ENCODE peak calls at places on chromosomes 7 and 10, in seven cellular contexts. X is adipocyte, S is lung, Y is A673, F is HCT116, I is AG04450, R is tibial nerve. P is an unnamed sample. For H3K27me3, the result is how much of the 10 kb centered on the place peaks cover.

GRCh38 chr7:28356619-28357018 is 55.7 kb upstream of the CREB5 start:
- DNase-seq in S (no peak), X (no peak), I (no peak), F (no peak), Y (no peak), R (no peak), P (no peak)

GRCh38 chr10:21494221-21495001 is 31.1 kb downstream of the SKIDA1 start:
- DNase-seq in X (peak), R (no peak), I (no peak), S (no peak), Y (peak), F (no peak), P (peak)

GRCh38 chr7:113835367-113835766 is 83.4 kb downstream of the PPP1R3A start:
- DNase-seq in I (no peak), X (no peak), S (no peak), R (no peak), F (no peak), Y (no peak), P (no peak)

GRCh38 chr10:34761443-34761842 is 53.7 kb downstream of the PARD3 start:
- DNase-seq in F (no peak), S (no peak), X (no peak), I (no peak), Y (no peak), R (no peak), P (no peak)

GRCh38 chr10:102628451-102628911 is 15.8 kb upstream of the TRIM8 start:
- DNase-seq in X (peak), Y (no peak), I (no peak), R (no peak), F (no peak), S (no peak), P (peak)

GRCh38 chr10:132904169-132904813 is 38.1 kb downstream of the CFAP46 start:
- DNase-seq in I (no peak), F (peak), Y (peak), X (peak), R (no peak), S (no peak), P (peak)

GRCh38 chr7:985915-986741 is 3.1 kb downstream of the CYP2W1 start:
- DNase-seq in R (no peak), Y (no peak), X (no peak), F (no peak), S (no peak), I (no peak), P (no peak)

GRCh38 chr10:99834410-99834809 is 52.0 kb downstream of the ABCC2 start:
- DNase-seq in S (no peak), I (no peak), F (peak), R (no peak), X (peak), Y (no peak), P (no peak)

GRCh38 chr7:151408839-151409554 is 841 bp downstream of the WDR86 start:
- DNase-seq in S (no peak), Y (no peak), X (no peak), I (no peak), R (peak), F (no peak), P (peak)

GRCh38 chr10:91800192-91800591 is 2.0 kb downstream of the TNKS2 start:
- DNase-seq in S (no peak), X (no peak), I (no peak), R (no peak), Y (no peak), F (no peak), P (no peak)

GRCh38 chr10:12350167-12350872 is 973 bp downstream of the CAMK1D start:
- DNase-seq in F (no peak), X (peak), S (peak), Y (peak), I (no peak), R (no peak), P (peak)

GRCh38 chr7:151346180-151346769 is 4.7 kb downstream of the NUB1 start:
- DNase-seq in I (no peak), X (no peak), S (no peak), R (no peak), Y (no peak), F (no peak), P (no peak)

GRCh38 chr10:31467791-31468535 is 148.9 kb downstream of the ZEB1 start:
- DNase-seq in Y (no peak), R (no peak), X (no peak), S (no peak), F (peak), I (no peak), P (peak)

GRCh38 chr7:152986369-152986768 is 226.8 kb downstream of the ACTR3B start:
- DNase-seq in I (no peak), F (no peak), X (no peak), R (no peak), S (no peak), Y (no peak), P (no peak)

GRCh38 chr10:88901610-88902327 is 21.7 kb downstream of the STAMBPL1 start:
- DNase-seq in X (no peak), F (no peak), I (no peak), S (no peak), R (no peak), Y (no peak), P (no peak)

GRCh38 chr10:76403876-76404275 is 972.5 kb downstream of the LRMDA start:
- DNase-seq in R (no peak), Y (no peak), S (peak), F (no peak), X (peak), I (no peak), P (no peak)

GRCh38 chr10:29344073-29344820 is 55.4 kb downstream of the LYZL1 start:
- DNase-seq in R (peak), I (no peak), F (no peak), Y (peak), S (no peak), X (peak), P (peak)

GRCh38 chr7:99265848-99266247 is 6.8 kb upstream of the MYH16 start:
- DNase-seq in X (no peak), I (no peak), R (no peak), Y (no peak), F (no peak), S (no peak), P (no peak)

GRCh38 chr7:11552676-11553075 is 279.3 kb downstream of the THSD7A start:
- DNase-seq in X (no peak), Y (peak), R (no peak), F (no peak), S (no peak), I (no peak), P (no peak)

GRCh38 chr10:19915816-19916215 is 99.6 kb downstream of the PLXDC2 start:
- DNase-seq in S (no peak), X (no peak), R (no peak), F (no peak), I (no peak), Y (no peak), P (no peak)

GRCh38 chr10:114471906-114472873 is 67.9 kb upstream of the AFAP1L2 start:
- DNase-seq in I (no peak), S (no peak), F (no peak), Y (no peak), R (no peak), X (no peak), P (peak)

GRCh38 chr10:88743999-88744398 is 15.8 kb upstream of the LIPN start:
- DNase-seq in Y (no peak), X (no peak), I (no peak), R (no peak), F (no peak), S (no peak), P (no peak)

GRCh38 chr7:102914585-102914984 is 1.8 kb downstream of the LRRC17 start:
- DNase-seq in Y (peak), X (no peak), I (peak), F (no peak), S (no peak), R (peak), P (peak)

GRCh38 chr10:76112826-76113150 is 681.4 kb downstream of the LRMDA start:
- DNase-seq in Y (no peak), F (no peak), S (no peak), X (peak), R (no peak), I (no peak), P (no peak)

GRCh38 chr10:88289342-88289741 is 293.8 kb downstream of the RNLS start:
- DNase-seq in X (peak), R (no peak), I (no peak), F (no peak), Y (no peak), S (no peak), P (no peak)

GRCh38 chr7:45178241-45179225 is 20.9 kb downstream of the RAMP3 start:
- DNase-seq in I (no peak), R (no peak), Y (no peak), X (no peak), F (peak), S (no peak), P (peak)

GRCh38 chr7:158039270-158039669 is 548.4 kb downstream of the PTPRN2 start:
- DNase-seq in F (no peak), X (no peak), R (no peak), S (no peak), I (no peak), Y (no peak), P (no peak)

GRCh38 chr7:158903897-158904541 is 47.7 kb downstream of the DYNC2I1 start:
- DNase-seq in S (no peak), Y (no peak), I (no peak), R (no peak), F (no peak), X (no peak), P (no peak)

GRCh38 chr7:36192050-36192824 is 39.2 kb downstream of the EEPD1 start:
- DNase-seq in X (peak), Y (no peak), F (no peak), S (no peak), R (no peak), I (peak), P (no peak)

GRCh38 chr10:106566871-106567270 is 597.6 kb downstream of the SORCS1 start:
- DNase-seq in S (no peak), I (no peak), F (no peak), Y (peak), X (no peak), R (no peak), P (no peak)

DNA sequence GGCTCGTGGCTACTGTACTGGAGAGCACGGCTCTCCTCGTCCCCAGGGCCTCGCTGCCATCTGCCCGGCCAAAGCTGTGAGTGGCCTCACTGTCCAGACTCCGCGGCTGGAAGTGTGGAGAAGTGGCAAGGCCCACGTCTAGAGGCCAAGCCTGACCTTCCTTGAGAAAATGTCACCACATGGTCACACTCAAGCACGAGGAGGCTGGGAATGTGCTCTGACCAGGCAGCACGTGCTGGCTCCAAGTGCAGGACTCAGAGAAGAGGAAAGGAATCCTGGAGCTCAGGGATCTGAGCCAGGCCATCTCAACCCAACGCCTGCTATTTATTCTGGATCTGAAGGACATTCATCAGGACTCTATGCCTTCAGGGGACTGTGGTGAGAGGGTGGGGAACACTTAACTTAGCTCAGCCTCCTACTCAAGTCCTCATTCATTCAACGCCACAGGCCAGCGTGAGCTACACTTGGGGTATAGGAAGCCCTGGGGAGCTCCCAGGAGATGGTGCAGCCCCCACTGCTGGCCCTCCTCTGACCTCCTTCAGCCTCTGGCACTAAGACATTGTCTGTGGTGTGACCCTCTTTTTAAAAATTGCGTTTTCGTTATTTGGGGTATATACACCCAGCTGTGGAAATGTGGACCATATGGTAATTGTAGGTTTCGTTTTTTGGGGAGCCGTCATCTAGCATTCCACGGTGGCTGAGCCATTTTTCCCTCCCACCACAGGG is 29.0 kb downstream of the EN2 start:
- DNase-seq in R (no peak), S (no peak), I (no peak), Y (no peak), F (no peak), X (no peak), P (no peak)
- H3K27me3 ChIP-seq in R (under half), S (under half), I (under half), Y (under half), F (under half), X (half or more), P (under half)

GRCh38 chr7:129746857-129747529 is 135.5 kb downstream of the NRF1 start:
- DNase-seq in I (no peak), F (no peak), S (no peak), Y (no peak), R (no peak), X (no peak), P (no peak)
- H3K27me3 ChIP-seq in I (under half), F (under half), S (under half), Y (under half), R (under half), X (under half), P (under half)

GRCh38 chr10:47040681-47041080 is 129.5 kb downstream of the PTPN20 start:
- DNase-seq in I (no peak), X (no peak), R (no peak), F (no peak), Y (no peak), S (no peak), P (no peak)
- H3K27me3 ChIP-seq in I (under half), X (under half), R (under half), F (under half), Y (under half), S (under half), P (under half)

DNA sequence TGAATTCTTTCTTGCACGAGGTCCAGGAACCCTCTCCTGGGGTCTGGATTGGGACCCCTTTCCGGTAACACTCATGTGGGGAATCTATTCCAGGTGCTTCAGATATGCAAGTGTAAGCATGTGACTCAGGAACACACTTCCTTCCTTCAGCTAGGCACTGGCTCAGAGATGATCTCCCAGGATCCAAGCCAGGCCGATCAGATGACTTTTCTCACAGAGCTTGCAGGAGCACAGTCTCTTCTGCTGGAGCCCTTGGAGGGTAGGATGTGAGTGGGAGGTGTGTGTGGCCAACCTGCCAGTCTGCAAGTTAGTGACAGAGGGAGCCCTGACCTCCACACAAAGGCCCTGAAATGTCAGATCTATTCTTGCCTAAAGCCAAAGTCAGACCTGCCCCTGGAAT is 108.3 kb downstream of the CPXM2 start:
- DNase-seq in I (no peak), S (no peak), F (no peak), Y (no peak), X (no peak), R (no peak), P (no peak)
- H3K27me3 ChIP-seq in I (under half), S (under half), F (half or more), Y (half or more), X (under half), R (under half), P (under half)

GRCh38 chr10:117540640-117541404 is 1.7 kb upstream of the EMX2 start:
- DNase-seq in Y (no peak), I (no peak), F (no peak), S (no peak), R (no peak), X (no peak), P (no peak)

GRCh38 chr10:117542706-117543244 is at the start of gene EMX2:
- DNase-seq in R (no peak), S (no peak), F (no peak), Y (no peak), I (no peak), X (no peak), P (no peak)

GRCh38 chr10:117543245-117543998 is 876 bp downstream of the EMX2 start:
- DNase-seq in S (no peak), I (no peak), R (no peak), X (no peak), F (no peak), Y (peak), P (peak)

GRCh38 chr10:117541405-117541908 is 1.1 kb upstream of the EMX2 start:
- DNase-seq in I (no peak), F (no peak), S (no peak), X (no peak), Y (peak), R (no peak), P (peak)

DNA sequence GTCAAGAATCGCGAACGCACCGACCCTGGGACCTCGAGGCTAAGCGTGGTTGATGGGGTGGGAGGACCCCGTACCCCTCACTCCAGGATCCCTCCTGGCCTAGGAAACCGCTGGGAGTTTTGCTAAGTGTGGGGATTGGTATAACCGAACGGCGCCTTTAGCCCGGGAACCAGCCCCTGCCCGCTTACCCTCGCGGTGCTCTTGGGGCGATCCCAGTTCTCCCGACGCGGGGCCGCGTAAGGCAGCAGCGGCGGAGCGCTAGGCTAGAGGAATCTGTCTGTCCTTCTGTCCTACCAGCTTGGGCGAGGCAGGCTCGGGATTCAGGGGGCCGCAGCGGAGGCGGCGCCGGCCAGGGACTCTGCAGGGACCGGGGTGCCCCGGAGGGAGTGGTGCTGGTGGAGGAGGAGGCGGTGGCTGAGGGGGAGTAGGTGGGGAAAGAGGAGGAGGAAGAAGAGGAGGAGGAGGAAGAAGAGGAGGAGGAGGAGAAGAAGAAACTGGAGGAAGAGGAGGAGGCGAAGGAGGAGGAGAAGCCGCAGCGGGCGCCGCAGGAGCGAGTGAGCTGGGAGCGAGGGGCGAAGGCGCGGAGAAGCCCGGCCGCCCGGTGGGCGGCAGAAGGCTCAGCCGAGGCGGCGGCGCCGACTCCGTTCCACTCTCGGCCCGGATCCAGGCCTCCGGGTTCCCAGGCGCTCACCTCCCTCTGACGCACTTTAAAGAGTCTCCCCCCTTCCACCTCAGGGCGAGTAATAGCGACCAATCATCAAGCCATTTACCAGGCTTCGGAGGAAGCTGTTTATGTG is 439 bp upstream of the EMX2 start:
- DNase-seq in S (no peak), X (peak), F (no peak), R (no peak), I (no peak), Y (peak), P (peak)
- H3K27me3 ChIP-seq in S (under half), X (under half), F (under half), R (half or more), I (half or more), Y (half or more), P (half or more)

GRCh38 chr7:32066441-32066840 is 3.8 kb downstream of the PDE1C start:
- DNase-seq in S (no peak), I (no peak), R (no peak), X (no peak), F (no peak), Y (no peak), P (no peak)
- H3K27me3 ChIP-seq in S (under half), I (under half), R (under half), X (under half), F (under half), Y (half or more), P (half or more)

DNA sequence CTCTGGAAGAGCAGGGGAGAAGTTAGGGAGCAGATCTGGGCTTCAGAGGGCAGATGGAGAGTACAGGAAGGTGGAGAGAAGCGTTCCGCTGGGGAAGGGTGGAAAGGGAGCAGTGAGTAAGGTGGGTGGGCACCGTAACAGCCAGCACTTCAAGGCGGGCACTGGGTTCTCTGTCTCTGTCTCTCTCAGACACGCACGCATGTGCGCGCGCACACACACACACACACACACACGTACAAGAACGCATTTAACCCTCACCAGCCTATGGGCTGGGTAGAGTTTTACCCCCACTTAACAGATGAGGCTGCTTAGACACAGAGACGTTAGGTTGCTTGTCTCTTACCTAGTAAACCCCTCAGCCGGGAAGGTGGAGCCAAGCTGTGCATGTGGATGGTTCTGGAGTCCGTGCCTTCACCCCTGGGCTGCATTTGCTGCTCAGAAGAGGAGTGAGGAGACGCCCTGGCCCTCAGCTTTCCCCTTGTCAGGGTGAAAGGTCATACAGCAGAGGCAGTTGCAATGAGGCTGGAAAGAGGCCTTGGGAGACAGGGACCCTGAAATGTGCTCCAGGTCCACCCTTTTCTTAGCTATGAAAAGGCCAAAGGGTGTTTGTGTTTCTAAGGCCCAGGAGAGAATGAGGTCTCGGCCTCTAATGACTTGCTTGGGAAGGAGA is 16.0 kb downstream of the ADCYAP1R1 start:
- DNase-seq in X (no peak), F (no peak), Y (no peak), R (no peak), I (no peak), S (no peak), P (no peak)
- H3K27me3 ChIP-seq in X (under half), F (under half), Y (under half), R (under half), I (under half), S (under half), P (under half)

GRCh38 chr10:101250136-101250535 is 20.9 kb upstream of the LBX1 start:
- DNase-seq in I (no peak), F (no peak), X (no peak), Y (no peak), S (no peak), R (no peak), P (no peak)
- H3K27me3 ChIP-seq in I (under half), F (under half), X (half or more), Y (under half), S (under half), R (half or more), P (under half)